ENCODE peak calls at places on chromosomes 7 and 10, in seven cellular contexts. Q is activated CD4-positive, alpha-beta T cell treated with anti-CD3 and anti-CD28 coated beads, Interleukin-2, amount 50 U/mL, for 48 hours; V is T47D; C is activated T-helper 1 cell treated with Interleukin-2 at 50 U/mL for 16 hours; N is HTR-8/SVneo; Z is GM06990; U is MCF 10A. S is an unnamed sample.

GRCh38 chr10:93199221-93199681 is 125.6 kb downstream of the CYP26A1 start:
- DNase-seq in Q (no peak), V (peak; percentile 62), C (no peak), N (peak; percentile 64), Z (no peak), U (peak; percentile 57), S (no peak)

GRCh38 chr10:8053446-8054242 is 844 bp upstream of the GATA3 start:
- DNase-seq in Q (peak; percentile 97), V (peak; percentile 97), C (peak; percentile 90), N (peak; percentile 93), Z (peak; percentile 91), U (peak; percentile 88), S (no peak)

GRCh38 chr10:75111906-75112703 is 649 bp downstream of the SAMD8 start:
- DNase-seq in Q (peak; percentile 47), V (peak; percentile 65), C (no peak), N (peak; percentile 62), Z (peak; percentile 68), U (peak; percentile 55), S (peak; percentile 40)

GRCh38 chr10:128026620-128027281 is 99.5 kb downstream of the MKI67 start:
- DNase-seq in Q (no peak), V (no peak), C (no peak), N (no peak), Z (no peak), U (no peak), S (no peak)

GRCh38 chr7:101915000-101915399 is 97.6 kb downstream of the CUX1 start:
- DNase-seq in Q (no peak), V (no peak), C (no peak), N (no peak), Z (no peak), U (no peak), S (peak; percentile 62)

GRCh38 chr7:1123721-1124120 is 35.8 kb downstream of the GPER1 start:
- DNase-seq in Q (no peak), V (no peak), C (no peak), N (no peak), Z (no peak), U (no peak), S (peak; percentile 77)

GRCh38 chr10:132355297-132355696 is 23.3 kb downstream of the LRRC27 start:
- DNase-seq in Q (no peak), V (no peak), C (no peak), N (no peak), Z (no peak), U (no peak), S (no peak)

GRCh38 chr10:75108684-75109458 is 2.6 kb upstream of the SAMD8 start:
- DNase-seq in Q (no peak), V (peak; percentile 62), C (no peak), N (peak; percentile 69), Z (no peak), U (no peak), S (no peak)

GRCh38 chr7:155084989-155085388 is 14.9 kb downstream of the HTR5A start:
- DNase-seq in Q (no peak), V (no peak), C (no peak), N (no peak), Z (no peak), U (no peak), S (no peak)

GRCh38 chr7:25886387-25887240 is 265.4 kb upstream of the NFE2L3 start:
- DNase-seq in Q (no peak), V (no peak), C (no peak), N (no peak), Z (no peak), U (no peak), S (no peak)

GRCh38 chr10:71347587-71348395 is 28.7 kb downstream of the SLC29A3 start:
- DNase-seq in Q (no peak), V (no peak), C (no peak), N (no peak), Z (no peak), U (no peak), S (no peak)

GRCh38 chr7:91869661-91870060 is 10.8 kb downstream of the MTERF1 start:
- DNase-seq in Q (no peak), V (peak; percentile 15), C (no peak), N (no peak), Z (no peak), U (no peak), S (no peak)

GRCh38 chr7:36514289-36515243 is 124.9 kb downstream of the ANLN start:
- DNase-seq in Q (no peak), V (no peak), C (no peak), N (no peak), Z (no peak), U (no peak), S (peak; percentile 64)

GRCh38 chr7:47380325-47381131 is 201.4 kb downstream of the TNS3 start:
- DNase-seq in Q (no peak), V (no peak), C (no peak), N (peak; percentile 18), Z (no peak), U (no peak), S (no peak)

GRCh38 chr7:129805086-129805719 is 147.6 kb downstream of the UBE2H start:
- DNase-seq in Q (no peak), V (no peak), C (no peak), N (peak; percentile 23), Z (no peak), U (no peak), S (no peak)

GRCh38 chr7:130485734-130486113 is 6.2 kb upstream of the MEST start:
- DNase-seq in Q (no peak), V (no peak), C (no peak), N (no peak), Z (no peak), U (no peak), S (no peak)

GRCh38 chr10:116195583-116195982 is 77.4 kb downstream of the GFRA1 start:
- DNase-seq in Q (no peak), V (no peak), C (no peak), N (no peak), Z (no peak), U (no peak), S (no peak)

S was measured in dorsolateral prefrontal cortex.